ENCODE peak calls at places on chromosomes 2 and 18, in seven cellular contexts. One of them, this sample, is unnamed.

GRCh38 chr2:191233533-191233932 is 11.7 kb upstream of the MYO1B start:
- DNase-seq in WERI-Rb-1: no peak
- DNase-seq in dorsolateral prefrontal cortex: no peak
- DNase-seq in heart right ventricle: no peak
- DNase-seq in fibroblast of pulmonary artery: no peak
- DNase-seq in osteoblast: no peak
- DNase-seq in A549: no peak
- DNase-seq in this sample: no peak

GRCh38 chr18:36406805-36407204 is 109.3 kb downstream of the FHOD3 start:
- DNase-seq in dorsolateral prefrontal cortex: no peak
- DNase-seq in osteoblast: no peak
- DNase-seq in A549: no peak
- DNase-seq in WERI-Rb-1: no peak
- DNase-seq in fibroblast of pulmonary artery: no peak
- DNase-seq in heart right ventricle: no peak
- DNase-seq in this sample: no peak

GRCh38 chr2:106189764-106190468 is 4.2 kb downstream of the UXS1 start:
- DNase-seq in fibroblast of pulmonary artery: peak; percentile 43
- DNase-seq in dorsolateral prefrontal cortex: no peak
- DNase-seq in WERI-Rb-1: no peak
- DNase-seq in heart right ventricle: no peak
- DNase-seq in A549: no peak
- DNase-seq in osteoblast: peak; percentile 86
- DNase-seq in this sample: no peak

GRCh38 chr2:139177041-139177440 is 396.9 kb upstream of the NXPH2 start:
- DNase-seq in WERI-Rb-1: no peak
- DNase-seq in heart right ventricle: no peak
- DNase-seq in dorsolateral prefrontal cortex: no peak
- DNase-seq in fibroblast of pulmonary artery: no peak
- DNase-seq in osteoblast: no peak
- DNase-seq in A549: no peak
- DNase-seq in this sample: no peak

GRCh38 chr2:239195318-239195871 is 205.4 kb downstream of the HDAC4 start:
- DNase-seq in heart right ventricle: no peak
- DNase-seq in WERI-Rb-1: no peak
- DNase-seq in A549: no peak
- DNase-seq in fibroblast of pulmonary artery: no peak
- DNase-seq in dorsolateral prefrontal cortex: peak; percentile 77
- DNase-seq in osteoblast: peak; percentile 18
- DNase-seq in this sample: no peak

GRCh38 chr2:13230221-13230620 is 513.5 kb downstream of the TRIB2 start:
- DNase-seq in fibroblast of pulmonary artery: no peak
- DNase-seq in osteoblast: peak; percentile 9
- DNase-seq in heart right ventricle: no peak
- DNase-seq in dorsolateral prefrontal cortex: no peak
- DNase-seq in WERI-Rb-1: no peak
- DNase-seq in A549: no peak
- DNase-seq in this sample: no peak

GRCh38 chr2:12770569-12770968 is 53.8 kb downstream of the TRIB2 start:
- DNase-seq in WERI-Rb-1: no peak
- DNase-seq in osteoblast: no peak
- DNase-seq in A549: no peak
- DNase-seq in fibroblast of pulmonary artery: no peak
- DNase-seq in dorsolateral prefrontal cortex: no peak
- DNase-seq in heart right ventricle: no peak
- DNase-seq in this sample: no peak

GRCh38 chr2:48558436-48558835 is 28.5 kb downstream of the STON1 start:
- DNase-seq in fibroblast of pulmonary artery: no peak
- DNase-seq in heart right ventricle: no peak
- DNase-seq in osteoblast: no peak
- DNase-seq in WERI-Rb-1: no peak
- DNase-seq in dorsolateral prefrontal cortex: no peak
- DNase-seq in A549: no peak
- DNase-seq in this sample: no peak

GRCh38 chr2:201451330-201452057 is at the start of the genes STRADB and TRAK2:
- DNase-seq in heart right ventricle: peak; percentile 95
- DNase-seq in fibroblast of pulmonary artery: peak; percentile 94
- DNase-seq in dorsolateral prefrontal cortex: peak; percentile 97
- DNase-seq in WERI-Rb-1: peak; percentile 93
- DNase-seq in A549: peak; percentile 89
- DNase-seq in osteoblast: peak; percentile 99
- DNase-seq in this sample: peak; percentile 90
- TF ChIP-seq CTCF in heart right ventricle: peak; percentile 43
- TF ChIP-seq CTCF in fibroblast of pulmonary artery: peak; percentile 19
- TF ChIP-seq CTCF in dorsolateral prefrontal cortex: peak; percentile 24
- TF ChIP-seq CTCF in WERI-Rb-1: no peak
- TF ChIP-seq CTCF in A549: peak; percentile 7
- TF ChIP-seq CTCF in osteoblast: peak; percentile 20
- TF ChIP-seq CTCF in this sample: peak; percentile 20

GRCh38 chr2:40820319-40820718 is 368.4 kb upstream of the SLC8A1 start:
- DNase-seq in fibroblast of pulmonary artery: no peak
- DNase-seq in dorsolateral prefrontal cortex: no peak
- DNase-seq in WERI-Rb-1: no peak
- DNase-seq in A549: no peak
- DNase-seq in heart right ventricle: no peak
- DNase-seq in osteoblast: no peak
- DNase-seq in this sample: no peak
- TF ChIP-seq CTCF in fibroblast of pulmonary artery: no peak
- TF ChIP-seq CTCF in dorsolateral prefrontal cortex: no peak
- TF ChIP-seq CTCF in WERI-Rb-1: no peak
- TF ChIP-seq CTCF in A549: no peak
- TF ChIP-seq CTCF in heart right ventricle: no peak
- TF ChIP-seq CTCF in osteoblast: peak; percentile 25
- TF ChIP-seq CTCF in this sample: no peak

DNA sequence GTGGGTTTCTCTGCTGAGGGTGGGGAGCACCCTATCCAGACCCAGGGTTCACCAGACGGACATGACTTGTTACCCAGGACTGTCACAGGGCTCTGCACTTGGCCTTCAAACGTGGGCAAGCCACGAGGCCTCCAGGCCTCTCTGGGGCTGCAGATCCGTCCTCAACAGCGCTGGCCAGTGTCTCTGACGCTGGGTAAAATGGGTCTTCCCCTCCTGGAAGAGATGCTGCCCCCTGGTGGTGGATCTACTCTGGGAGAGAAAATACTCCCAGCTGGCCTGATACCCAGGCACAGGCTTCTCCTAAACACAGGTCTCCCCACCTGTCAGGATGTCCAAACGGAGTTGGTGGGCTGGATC is 3.7 kb downstream of the GPR17 start:
- DNase-seq in A549: peak; percentile 54
- DNase-seq in fibroblast of pulmonary artery: peak; percentile 88
- DNase-seq in heart right ventricle: peak; percentile 76
- DNase-seq in WERI-Rb-1: peak; percentile 90
- DNase-seq in dorsolateral prefrontal cortex: peak; percentile 80
- DNase-seq in osteoblast: peak; percentile 99
- DNase-seq in this sample: peak; percentile 94
- TF ChIP-seq CTCF in A549: peak; percentile 86
- TF ChIP-seq CTCF in fibroblast of pulmonary artery: peak; percentile 91
- TF ChIP-seq CTCF in heart right ventricle: peak; percentile 88
- TF ChIP-seq CTCF in WERI-Rb-1: peak; percentile 82
- TF ChIP-seq CTCF in dorsolateral prefrontal cortex: peak; percentile 75
- TF ChIP-seq CTCF in osteoblast: peak; percentile 92
- TF ChIP-seq CTCF in this sample: peak; percentile 91

DNA sequence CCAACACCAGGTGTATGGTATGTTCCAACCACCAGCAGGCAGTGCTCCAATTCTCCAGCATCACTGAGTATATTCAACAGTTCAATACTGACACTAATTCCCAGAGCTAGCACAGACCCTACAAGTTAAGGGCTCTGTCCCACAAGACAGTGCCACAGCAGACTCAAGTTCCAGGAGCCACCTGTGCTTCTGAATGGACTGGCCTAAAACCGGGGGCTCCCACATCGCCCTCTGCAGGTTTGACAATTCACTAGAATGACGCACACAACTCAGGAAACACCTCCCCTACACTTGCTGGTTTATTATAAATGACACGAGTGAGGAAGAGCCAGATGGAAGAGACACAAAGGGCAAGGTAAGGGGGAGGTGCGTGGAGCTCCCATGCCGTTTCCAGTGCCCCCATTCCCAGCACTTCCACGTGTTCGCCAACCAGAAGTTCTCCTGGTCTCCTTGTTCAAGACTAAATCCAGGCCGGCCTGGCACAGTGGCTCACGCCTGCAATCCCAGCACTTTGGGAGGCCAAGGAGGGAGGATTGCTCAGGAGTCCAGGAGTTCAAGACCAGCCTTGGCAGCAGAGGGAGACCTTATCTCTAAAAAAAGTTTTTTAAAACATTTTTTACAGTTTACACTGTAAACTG is 12.2 kb upstream of the ATP6V1B1 start:
- DNase-seq in heart right ventricle: no peak
- DNase-seq in dorsolateral prefrontal cortex: no peak
- DNase-seq in osteoblast: no peak
- DNase-seq in fibroblast of pulmonary artery: no peak
- DNase-seq in WERI-Rb-1: peak; percentile 80
- DNase-seq in A549: peak; percentile 35
- DNase-seq in this sample: peak; percentile 57
- TF ChIP-seq CTCF in heart right ventricle: no peak
- TF ChIP-seq CTCF in dorsolateral prefrontal cortex: no peak
- TF ChIP-seq CTCF in osteoblast: peak; percentile 25
- TF ChIP-seq CTCF in fibroblast of pulmonary artery: peak; percentile 25
- TF ChIP-seq CTCF in WERI-Rb-1: peak; percentile 74
- TF ChIP-seq CTCF in A549: peak; percentile 34
- TF ChIP-seq CTCF in this sample: peak; percentile 18

GRCh38 chr2:219494952-219495530 is 3.6 kb upstream of the GMPPA start:
- DNase-seq in A549: no peak
- DNase-seq in osteoblast: no peak
- DNase-seq in heart right ventricle: no peak
- DNase-seq in WERI-Rb-1: no peak
- DNase-seq in fibroblast of pulmonary artery: no peak
- DNase-seq in dorsolateral prefrontal cortex: no peak
- DNase-seq in this sample: no peak
- TF ChIP-seq CTCF in A549: no peak
- TF ChIP-seq CTCF in osteoblast: no peak
- TF ChIP-seq CTCF in heart right ventricle: no peak
- TF ChIP-seq CTCF in WERI-Rb-1: no peak
- TF ChIP-seq CTCF in fibroblast of pulmonary artery: no peak
- TF ChIP-seq CTCF in dorsolateral prefrontal cortex: no peak
- TF ChIP-seq CTCF in this sample: no peak

GRCh38 chr2:40957508-40957907 is 505.6 kb upstream of the SLC8A1 start:
- DNase-seq in A549: no peak
- DNase-seq in WERI-Rb-1: no peak
- DNase-seq in dorsolateral prefrontal cortex: no peak
- DNase-seq in heart right ventricle: no peak
- DNase-seq in fibroblast of pulmonary artery: peak; percentile 76
- DNase-seq in osteoblast: no peak
- DNase-seq in this sample: peak; percentile 11

GRCh38 chr2:40955042-40955441 is 503.2 kb upstream of the SLC8A1 start:
- DNase-seq in heart right ventricle: no peak
- DNase-seq in fibroblast of pulmonary artery: peak; percentile 1
- DNase-seq in WERI-Rb-1: no peak
- DNase-seq in A549: no peak
- DNase-seq in dorsolateral prefrontal cortex: no peak
- DNase-seq in osteoblast: no peak
- DNase-seq in this sample: no peak

GRCh38 chr2:40953341-40953740 is 501.5 kb upstream of the SLC8A1 start:
- DNase-seq in WERI-Rb-1: no peak
- DNase-seq in fibroblast of pulmonary artery: no peak
- DNase-seq in A549: no peak
- DNase-seq in dorsolateral prefrontal cortex: no peak
- DNase-seq in osteoblast: no peak
- DNase-seq in heart right ventricle: no peak
- DNase-seq in this sample: no peak

DNA sequence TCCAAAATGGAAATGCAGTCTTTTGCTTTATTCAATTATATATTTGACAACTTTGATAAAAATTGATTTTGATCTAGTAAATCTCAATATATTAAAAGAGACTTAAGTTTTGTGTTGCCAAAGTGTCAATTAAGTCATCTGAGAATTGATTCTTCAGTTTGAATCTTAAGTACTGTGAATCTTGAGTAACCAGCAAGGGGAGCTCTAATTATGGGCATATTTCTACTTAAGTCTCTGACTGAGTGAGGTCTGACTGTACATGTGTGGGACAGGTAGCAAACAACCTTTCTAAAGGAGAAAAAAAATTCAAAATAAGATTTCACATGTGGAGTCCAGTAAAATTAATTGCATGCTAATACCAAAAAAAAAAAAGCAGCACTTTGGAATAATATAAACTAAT is 503.7 kb upstream of the SLC8A1 start:
- DNase-seq in A549: no peak
- DNase-seq in WERI-Rb-1: no peak
- DNase-seq in dorsolateral prefrontal cortex: no peak
- DNase-seq in heart right ventricle: no peak
- DNase-seq in osteoblast: no peak
- DNase-seq in fibroblast of pulmonary artery: peak; percentile 1
- DNase-seq in this sample: no peak
- TF ChIP-seq CTCF in A549: no peak
- TF ChIP-seq CTCF in WERI-Rb-1: no peak
- TF ChIP-seq CTCF in dorsolateral prefrontal cortex: no peak
- TF ChIP-seq CTCF in heart right ventricle: no peak
- TF ChIP-seq CTCF in osteoblast: no peak
- TF ChIP-seq CTCF in fibroblast of pulmonary artery: peak; percentile 2
- TF ChIP-seq CTCF in this sample: no peak

GRCh38 chr2:63977904-63978303 is 41.3 kb downstream of the VPS54 start:
- DNase-seq in A549: no peak
- DNase-seq in dorsolateral prefrontal cortex: no peak
- DNase-seq in osteoblast: no peak
- DNase-seq in heart right ventricle: no peak
- DNase-seq in WERI-Rb-1: no peak
- DNase-seq in fibroblast of pulmonary artery: no peak
- DNase-seq in this sample: no peak

GRCh38 chr2:63981702-63982103 is 37.5 kb downstream of the VPS54 start:
- DNase-seq in fibroblast of pulmonary artery: no peak
- DNase-seq in heart right ventricle: no peak
- DNase-seq in dorsolateral prefrontal cortex: no peak
- DNase-seq in osteoblast: no peak
- DNase-seq in WERI-Rb-1: no peak
- DNase-seq in A549: no peak
- DNase-seq in this sample: no peak

GRCh38 chr2:63975437-63976124 is 43.6 kb downstream of the VPS54 start:
- DNase-seq in osteoblast: no peak
- DNase-seq in heart right ventricle: no peak
- DNase-seq in fibroblast of pulmonary artery: no peak
- DNase-seq in A549: no peak
- DNase-seq in dorsolateral prefrontal cortex: no peak
- DNase-seq in WERI-Rb-1: no peak
- DNase-seq in this sample: no peak

GRCh38 chr2:63980794-63981193 is 38.4 kb downstream of the VPS54 start:
- DNase-seq in dorsolateral prefrontal cortex: no peak
- DNase-seq in heart right ventricle: no peak
- DNase-seq in fibroblast of pulmonary artery: no peak
- DNase-seq in WERI-Rb-1: no peak
- DNase-seq in A549: no peak
- DNase-seq in osteoblast: no peak
- DNase-seq in this sample: no peak

GRCh38 chr2:63976125-63976510 is 43.1 kb downstream of the VPS54 start:
- DNase-seq in osteoblast: no peak
- DNase-seq in WERI-Rb-1: no peak
- DNase-seq in fibroblast of pulmonary artery: no peak
- DNase-seq in heart right ventricle: no peak
- DNase-seq in A549: no peak
- DNase-seq in dorsolateral prefrontal cortex: no peak
- DNase-seq in this sample: no peak
- TF ChIP-seq CTCF in osteoblast: no peak
- TF ChIP-seq CTCF in WERI-Rb-1: no peak
- TF ChIP-seq CTCF in fibroblast of pulmonary artery: no peak
- TF ChIP-seq CTCF in heart right ventricle: no peak
- TF ChIP-seq CTCF in A549: no peak
- TF ChIP-seq CTCF in dorsolateral prefrontal cortex: no peak
- TF ChIP-seq CTCF in this sample: no peak

GRCh38 chr2:16281451-16282330 is 341.3 kb downstream of the MYCN start:
- DNase-seq in fibroblast of pulmonary artery: peak; percentile 1
- DNase-seq in heart right ventricle: no peak
- DNase-seq in WERI-Rb-1: peak; percentile 79
- DNase-seq in dorsolateral prefrontal cortex: peak; percentile 6
- DNase-seq in osteoblast: no peak
- DNase-seq in A549: peak; percentile 31
- DNase-seq in this sample: peak; percentile 42
- TF ChIP-seq CTCF in fibroblast of pulmonary artery: no peak
- TF ChIP-seq CTCF in heart right ventricle: peak; percentile 50
- TF ChIP-seq CTCF in WERI-Rb-1: peak; percentile 76
- TF ChIP-seq CTCF in dorsolateral prefrontal cortex: peak; percentile 72
- TF ChIP-seq CTCF in osteoblast: no peak
- TF ChIP-seq CTCF in A549: peak; percentile 46
- TF ChIP-seq CTCF in this sample: no peak

This sample was measured in endothelial cell.